ENCODE peak calls at places on chromosomes 5 and 9, in seven cellular contexts. P is HepG2, V is upper lobe of left lung, N is HCT116, F is heart left ventricle, X is K562, Y is body of pancreas. T is an unnamed sample. For H3K4me1, the result is how much of the 10 kb centered on the place peaks cover.

GRCh38 chr9:4371108-4371507 is 71.2 kb upstream of the GLIS3 start:
- ATAC-seq in F (no peak), V (peak), N (peak), Y (no peak), X (peak), P (no peak), T (peak)

GRCh38 chr9:86328153-86328552 is 26.1 kb downstream of the TUT7 start:
- ATAC-seq in Y (no peak), P (no peak), F (no peak), X (no peak), N (no peak), V (no peak), T (no peak)

GRCh38 chr5:66209350-66209749 is 65.2 kb downstream of the SREK1 start:
- ATAC-seq in V (no peak), F (no peak), N (peak), X (peak), P (peak), Y (no peak), T (peak)

GRCh38 chr5:103245773-103246172 is 12.8 kb upstream of the MACIR start:
- ATAC-seq in P (no peak), V (no peak), Y (no peak), N (no peak), F (no peak), X (no peak), T (no peak)

GRCh38 chr9:14346301-14346721 is 32.4 kb upstream of the NFIB start:
- ATAC-seq in N (no peak), P (no peak), X (no peak), Y (peak), F (no peak), V (peak), T (no peak)

GRCh38 chr5:181151146-181151545 is 3.8 kb downstream of the OR2V2 start:
- ATAC-seq in F (peak), P (no peak), V (no peak), X (peak), N (peak), Y (no peak), T (no peak)

GRCh38 chr9:105415344-105415980 is 32.4 kb upstream of the FSD1L start:
- ATAC-seq in N (peak), P (no peak), X (peak), F (peak), Y (peak), V (peak), T (peak)

GRCh38 chr5:43616535-43616934 is 13.6 kb downstream of the NNT start:
- ATAC-seq in P (peak), V (no peak), Y (no peak), F (peak), N (no peak), X (no peak), T (no peak)

GRCh38 chr5:32450952-32451351 is 6.4 kb upstream of the ZFR start:
- ATAC-seq in N (peak), X (peak), P (peak), Y (no peak), F (no peak), V (no peak), T (no peak)

GRCh38 chr5:56698463-56699381 is 116.6 kb upstream of the MAP3K1 start:
- ATAC-seq in N (no peak), Y (peak), X (no peak), P (no peak), V (no peak), F (peak), T (no peak)

GRCh38 chr5:58241383-58241782 is 218.5 kb downstream of the PLK2 start:
- ATAC-seq in Y (peak), V (no peak), X (no peak), P (no peak), F (peak), N (no peak), T (no peak)

GRCh38 chr5:56666901-56667300 is 148.4 kb upstream of the MAP3K1 start:
- ATAC-seq in X (no peak), F (peak), P (no peak), Y (no peak), N (no peak), V (peak), T (peak)

GRCh38 chr5:8462565-8462964 is 593.6 kb downstream of the MTRR start:
- ATAC-seq in V (no peak), X (no peak), F (no peak), Y (no peak), N (no peak), P (peak), T (no peak)

GRCh38 chr9:113738506-113738897 is 137.6 kb upstream of the ZNF618 start:
- ATAC-seq in F (no peak), N (no peak), P (no peak), V (no peak), Y (no peak), X (peak), T (no peak)

GRCh38 chr9:136965771-136966484 is 11.4 kb upstream of the PTGDS start:
- ATAC-seq in Y (no peak), N (no peak), F (peak), P (no peak), X (no peak), V (no peak), T (no peak)

GRCh38 chr9:38687389-38687842 is 32.5 kb downstream of the FAM240B start:
- ATAC-seq in X (peak), N (peak), V (peak), F (peak), P (peak), Y (peak), T (peak)

GRCh38 chr5:127369772-127370171 is 79.2 kb downstream of the MEGF10 start:
- ATAC-seq in N (no peak), F (no peak), P (no peak), V (no peak), X (no peak), Y (no peak), T (no peak)

GRCh38 chr5:53512539-53512938 is 32.1 kb downstream of the FST start:
- ATAC-seq in P (no peak), N (no peak), F (no peak), V (no peak), X (no peak), Y (no peak), T (no peak)

GRCh38 chr9:87883990-87884389 is 1.3 kb downstream of the SPATA31E1 start:
- ATAC-seq in F (no peak), Y (no peak), V (no peak), P (peak), X (peak), N (peak), T (no peak)

GRCh38 chr9:120264528-120264927 is 315.4 kb downstream of the CDK5RAP2 start:
- ATAC-seq in F (no peak), N (no peak), V (no peak), Y (no peak), P (no peak), X (no peak), T (no peak)

GRCh38 chr9:14323083-14323968 is 9.4 kb upstream of the NFIB start:
- ATAC-seq in Y (peak), F (peak), V (peak), P (peak), X (peak), N (peak), T (no peak)

GRCh38 chr9:110626109-110626829 is 42.3 kb upstream of the MUSK start:
- ATAC-seq in P (no peak), F (peak), V (peak), X (no peak), Y (no peak), N (no peak), T (peak)

GRCh38 chr9:76650692-76651091 is 113.5 kb upstream of the PCA3 start:
- ATAC-seq in P (no peak), Y (no peak), X (no peak), V (no peak), N (no peak), F (no peak), T (no peak)

GRCh38 chr5:31630931-31631330 is 8.0 kb upstream of the PDZD2 start:
- ATAC-seq in X (no peak), P (no peak), F (peak), N (no peak), Y (no peak), V (peak), T (no peak)

GRCh38 chr9:135615666-135616620 is 23.4 kb downstream of the GLT6D1 start:
- ATAC-seq in V (no peak), F (peak), X (peak), P (peak), Y (no peak), N (peak), T (no peak)

GRCh38 chr9:82080265-82080664 is 91.7 kb downstream of the SPATA31D1 start:
- ATAC-seq in X (no peak), F (no peak), Y (no peak), V (no peak), P (no peak), N (no peak), T (no peak)

GRCh38 chr5:145944328-145944727 is 8.0 kb downstream of the SH3RF2 start:
- ATAC-seq in V (no peak), X (no peak), P (peak), F (no peak), Y (no peak), N (no peak), T (no peak)

GRCh38 chr5:145945620-145946111 is 9.3 kb downstream of the SH3RF2 start:
- ATAC-seq in Y (no peak), F (no peak), N (no peak), P (no peak), X (no peak), V (no peak), T (no peak)

GRCh38 chr5:145948047-145948446 is 11.7 kb downstream of the SH3RF2 start:
- ATAC-seq in P (no peak), F (no peak), X (no peak), Y (no peak), N (no peak), V (no peak), T (no peak)

GRCh38 chr5:145947581-145947980 is 11.2 kb downstream of the SH3RF2 start:
- ATAC-seq in X (no peak), P (no peak), V (no peak), Y (no peak), N (no peak), F (no peak), T (no peak)

DNA sequence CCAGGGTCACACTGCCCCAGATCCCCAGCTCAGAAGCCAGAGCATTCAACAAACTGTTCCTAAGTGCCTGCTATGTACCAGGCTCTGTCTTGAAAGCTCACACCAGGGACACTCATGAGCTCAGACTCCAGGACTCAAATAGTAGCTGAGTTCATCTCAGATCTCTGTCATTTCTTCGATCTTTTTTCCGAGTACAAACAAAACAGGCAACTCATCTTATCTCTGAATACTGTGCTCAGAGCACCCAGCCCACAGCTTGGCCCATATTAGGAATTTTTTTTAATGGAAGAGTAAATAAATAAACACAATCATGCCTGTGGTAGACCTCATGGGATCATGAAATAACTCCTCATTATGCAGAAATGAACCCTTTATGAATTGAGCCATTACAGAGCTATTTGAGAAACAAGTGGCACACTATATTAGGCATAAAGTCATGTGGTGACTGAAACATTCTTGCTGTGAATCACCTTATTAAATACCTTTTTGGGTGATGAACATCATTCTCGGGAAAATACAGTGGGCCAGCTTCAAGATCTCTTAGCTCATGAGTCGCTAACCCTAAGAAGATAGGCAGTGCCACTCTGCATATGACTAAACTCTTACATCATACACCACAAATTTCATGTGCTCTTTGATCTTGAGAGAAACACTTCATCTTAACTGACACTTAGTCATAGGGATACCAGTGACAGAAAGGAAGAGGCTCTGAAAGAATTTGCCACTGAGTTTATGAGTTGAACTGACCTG is 9.9 kb downstream of the SH3RF2 start:
- ATAC-seq in V (no peak), Y (no peak), F (peak), X (peak), P (peak), N (peak), T (no peak)
- H3K4me1 ChIP-seq in V (under half), Y (half or more), F (half or more), X (under half), P (half or more), N (half or more), T (under half)

GRCh38 chr5:177314376-177315342 is 3.0 kb upstream of the MXD3 start:
- ATAC-seq in X (no peak), Y (no peak), N (no peak), F (no peak), P (no peak), V (no peak), T (no peak)

GRCh38 chr5:177311723-177312648 is at the start of gene MXD3:
- ATAC-seq in N (peak), V (peak), Y (peak), F (peak), X (peak), P (peak), T (peak)

GRCh38 chr5:177311361-177311722 is 356 bp downstream of the MXD3 start:
- ATAC-seq in N (peak), P (peak), Y (no peak), X (peak), V (no peak), F (no peak), T (peak)

GRCh38 chr5:177313561-177314259 is 2.0 kb upstream of the MXD3 start:
- ATAC-seq in F (no peak), V (no peak), Y (no peak), P (no peak), X (no peak), N (no peak), T (no peak)

GRCh38 chr5:177312649-177313181 is 1.0 kb upstream of the MXD3 start:
- ATAC-seq in F (no peak), P (peak), N (peak), Y (no peak), X (peak), V (no peak), T (no peak)
- TF ChIP-seq POLR2A in F (no peak), P (no peak), N (no peak), Y (no peak), X (peak), V (no peak), T (no peak)

DNA sequence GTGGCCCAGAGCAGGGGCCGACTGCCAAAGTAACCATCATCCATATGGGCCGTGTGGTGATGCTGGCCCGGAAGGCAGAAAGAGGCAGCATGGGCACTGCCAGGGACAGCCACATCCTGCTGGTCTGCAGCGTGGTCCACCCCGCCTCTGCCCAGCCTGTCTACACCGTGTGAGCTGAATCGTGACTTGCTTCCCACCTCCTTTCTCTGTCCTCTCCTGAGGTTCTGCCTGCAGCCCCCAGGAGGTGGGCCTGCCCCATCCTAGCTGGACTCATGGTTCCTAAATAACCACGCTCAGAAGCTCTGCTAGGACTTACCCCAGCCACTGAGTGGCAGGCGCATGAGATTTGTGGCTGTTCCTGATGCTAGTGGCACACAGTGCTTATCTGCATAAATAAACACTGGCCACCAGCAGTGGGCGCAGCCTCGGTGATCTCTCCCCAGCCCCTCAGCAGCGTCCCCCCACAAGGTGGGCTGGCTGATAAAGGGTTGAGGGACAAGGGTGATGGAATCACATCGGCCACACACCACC is 22.6 kb upstream of the SUSD3 start:
- ATAC-seq in Y (no peak), F (no peak), N (peak), V (no peak), X (peak), P (peak), T (no peak)
- H3K4me1 ChIP-seq in Y (under half), F (under half), N (under half), V (under half), X (under half), P (under half), T (under half)

GRCh38 chr5:377326-377981 is 55.9 kb downstream of the AHRR start:
- ATAC-seq in X (no peak), N (no peak), V (no peak), P (no peak), Y (no peak), F (no peak), T (no peak)

GRCh38 chr5:375336-375920 is 53.9 kb downstream of the AHRR start:
- ATAC-seq in P (no peak), X (no peak), N (no peak), V (no peak), Y (no peak), F (no peak), T (no peak)

GRCh38 chr5:374631-375335 is 53.3 kb downstream of the AHRR start:
- ATAC-seq in F (no peak), V (no peak), Y (no peak), N (no peak), P (no peak), X (no peak), T (no peak)

GRCh38 chr5:376951-377325 is 55.4 kb downstream of the AHRR start:
- ATAC-seq in X (no peak), N (no peak), P (no peak), V (no peak), F (no peak), Y (no peak), T (no peak)

DNA sequence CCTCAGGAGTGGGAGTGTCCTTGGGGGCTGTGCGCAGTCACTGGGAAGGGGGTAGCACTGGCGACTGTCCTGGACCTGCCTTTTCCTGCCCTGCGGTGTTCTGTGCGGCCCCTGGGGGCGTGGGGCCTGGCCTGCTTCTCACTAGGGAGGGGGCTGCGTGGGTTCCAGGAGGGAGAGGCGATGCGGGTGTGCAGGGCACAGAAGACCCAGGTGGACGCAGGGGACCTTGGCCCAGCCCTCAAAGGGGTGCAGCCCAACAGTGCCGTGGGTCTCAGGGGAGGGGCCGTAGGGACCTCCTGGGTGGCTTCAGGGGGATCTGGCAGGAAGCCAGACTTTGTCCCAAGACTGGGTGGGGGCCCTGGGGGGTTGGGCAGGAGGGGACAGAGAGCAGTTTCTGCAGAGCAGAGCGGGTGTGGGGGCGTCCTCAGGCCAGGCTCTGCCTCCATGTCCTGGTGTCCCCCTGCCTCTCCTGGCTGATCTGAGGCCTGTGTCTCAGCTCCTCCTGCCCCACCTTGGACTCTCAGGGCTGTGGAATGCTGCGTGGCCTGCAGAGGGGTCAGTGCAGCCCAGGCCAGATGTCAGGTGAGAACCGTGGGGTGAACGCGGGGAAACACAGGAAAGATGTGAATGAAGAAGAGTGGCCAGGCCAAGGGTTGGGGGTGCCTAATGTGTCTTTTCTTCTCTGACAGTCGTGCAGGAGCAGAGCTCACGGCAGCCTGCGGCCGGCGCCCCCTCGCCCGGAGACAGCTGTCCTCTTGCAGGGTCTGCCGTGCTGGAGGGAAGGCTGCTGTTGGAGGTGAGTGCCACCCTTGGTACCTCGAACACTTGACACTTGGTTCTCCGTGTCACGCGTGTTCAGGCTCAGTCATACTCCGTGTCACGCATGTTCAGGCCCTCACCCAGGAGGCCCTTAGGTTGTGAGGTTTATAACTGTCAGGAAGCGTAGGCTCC is 54.7 kb downstream of the AHRR start:
- ATAC-seq in V (no peak), Y (no peak), N (no peak), F (no peak), X (no peak), P (no peak), T (no peak)
- TF ChIP-seq POLR2A in V (no peak), Y (no peak), N (no peak), F (no peak), X (no peak), P (no peak), T (no peak)

GRCh38 chr9:89522979-89523305 is 25.0 kb upstream of the SEMA4D start:
- ATAC-seq in N (no peak), Y (no peak), P (no peak), X (no peak), F (no peak), V (no peak), T (no peak)
- H3K4me1 ChIP-seq in N (under half), Y (under half), P (under half), X (under half), F (under half), V (under half), T (under half)

DNA sequence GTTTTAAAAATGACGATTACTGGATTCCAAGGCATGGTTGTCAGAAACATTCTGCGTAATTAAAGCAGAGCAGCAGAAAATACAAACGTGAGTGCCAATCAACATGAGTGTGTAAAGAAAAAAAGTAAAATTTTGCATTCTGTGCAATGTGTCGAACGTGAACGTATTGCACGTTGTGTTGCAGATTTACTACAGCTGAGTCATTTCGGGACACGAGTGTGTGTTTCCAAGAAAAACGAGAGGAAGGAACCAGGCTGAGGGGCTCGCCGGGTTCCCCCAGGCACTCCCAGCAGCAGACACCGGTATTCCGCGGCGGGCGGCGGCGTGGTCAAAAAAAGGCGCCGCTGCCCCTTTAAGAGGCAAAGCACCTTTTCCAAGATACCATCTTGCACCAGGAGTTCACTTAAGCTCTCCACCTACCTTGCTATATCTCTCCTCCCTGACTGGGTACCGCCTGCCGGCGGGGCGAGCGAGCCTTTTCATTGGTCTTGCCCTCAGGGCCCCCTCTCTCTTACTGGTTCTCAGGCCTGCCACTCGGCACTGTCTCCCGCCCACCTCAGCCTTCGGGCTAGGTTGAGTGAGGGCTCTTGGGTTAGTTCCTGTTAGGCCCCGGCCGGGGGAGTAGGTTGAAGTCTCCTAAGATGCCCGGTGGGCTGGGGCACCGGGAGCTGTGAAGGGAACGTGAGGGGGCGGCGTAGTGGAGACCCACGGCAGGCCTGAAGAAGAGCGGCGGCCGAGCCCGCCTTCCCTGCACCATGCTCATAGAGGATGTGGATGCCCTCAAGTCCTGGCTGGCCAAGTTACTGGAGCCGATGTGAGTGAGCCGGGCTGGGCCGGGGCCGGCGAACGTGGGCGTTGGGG is at the start of gene RBM27:
- ATAC-seq in V (peak), P (peak), X (peak), N (peak), Y (peak), F (peak), T (peak)
- TF ChIP-seq POLR2A in V (peak), P (peak), X (peak), N (no peak), Y (peak), F (peak), T (peak)